ENCODE peak calls at places on chromosomes 11 and 22, in six cellular contexts. One of them, this sample, is unnamed.

GRCh38 chr22:27934069-27934468 is 15.0 kb upstream of the PITPNB start:
- DNase-seq in pancreas: no peak
- DNase-seq in NCI-H1105: no peak
- DNase-seq in fibroblast of gingiva: no peak
- DNase-seq in activated naive CD4-positive, alpha-beta T cell treated with anti-CD3 and anti-CD28 coated beads, Interleukin-2, amount 50 U/mL, for 16 hours: no peak
- DNase-seq in skeletal muscle cell: no peak
- DNase-seq in this sample: no peak

GRCh38 chr11:100847696-100848216 is 160.7 kb downstream of the ARHGAP42 start:
- DNase-seq in pancreas: no peak
- DNase-seq in activated naive CD4-positive, alpha-beta T cell treated with anti-CD3 and anti-CD28 coated beads, Interleukin-2, amount 50 U/mL, for 16 hours: no peak
- DNase-seq in skeletal muscle cell: no peak
- DNase-seq in fibroblast of gingiva: no peak
- DNase-seq in NCI-H1105: no peak
- DNase-seq in this sample: no peak

GRCh38 chr11:6229911-6230310 is 4.5 kb downstream of the FHIP1B start:
- DNase-seq in NCI-H1105: no peak
- DNase-seq in pancreas: no peak
- DNase-seq in activated naive CD4-positive, alpha-beta T cell treated with anti-CD3 and anti-CD28 coated beads, Interleukin-2, amount 50 U/mL, for 16 hours: no peak
- DNase-seq in fibroblast of gingiva: no peak
- DNase-seq in skeletal muscle cell: no peak
- DNase-seq in this sample: no peak

GRCh38 chr22:44445731-44446130 is 52.3 kb downstream of the RTL6 start:
- DNase-seq in NCI-H1105: no peak
- DNase-seq in pancreas: peak; percentile 33
- DNase-seq in fibroblast of gingiva: no peak
- DNase-seq in skeletal muscle cell: no peak
- DNase-seq in activated naive CD4-positive, alpha-beta T cell treated with anti-CD3 and anti-CD28 coated beads, Interleukin-2, amount 50 U/mL, for 16 hours: no peak
- DNase-seq in this sample: peak; percentile 66

GRCh38 chr22:18024276-18024939 is at the start of gene MICAL3:
- DNase-seq in pancreas: peak; percentile 88
- DNase-seq in activated naive CD4-positive, alpha-beta T cell treated with anti-CD3 and anti-CD28 coated beads, Interleukin-2, amount 50 U/mL, for 16 hours: peak; percentile 72
- DNase-seq in skeletal muscle cell: no peak
- DNase-seq in fibroblast of gingiva: peak; percentile 61
- DNase-seq in NCI-H1105: peak; percentile 45
- DNase-seq in this sample: peak; percentile 86

GRCh38 chr11:100823360-100823759 is 136.3 kb downstream of the ARHGAP42 start:
- DNase-seq in skeletal muscle cell: peak; percentile 78
- DNase-seq in fibroblast of gingiva: peak; percentile 90
- DNase-seq in NCI-H1105: no peak
- DNase-seq in activated naive CD4-positive, alpha-beta T cell treated with anti-CD3 and anti-CD28 coated beads, Interleukin-2, amount 50 U/mL, for 16 hours: no peak
- DNase-seq in pancreas: no peak
- DNase-seq in this sample: no peak

GRCh38 chr11:60530454-60530853 is 15.3 kb downstream of the MS4A13 start:
- DNase-seq in activated naive CD4-positive, alpha-beta T cell treated with anti-CD3 and anti-CD28 coated beads, Interleukin-2, amount 50 U/mL, for 16 hours: no peak
- DNase-seq in pancreas: no peak
- DNase-seq in skeletal muscle cell: no peak
- DNase-seq in NCI-H1105: no peak
- DNase-seq in fibroblast of gingiva: no peak
- DNase-seq in this sample: no peak

GRCh38 chr22:32076726-32077550 is 33.9 kb downstream of the SLC5A1 start:
- DNase-seq in fibroblast of gingiva: no peak
- DNase-seq in skeletal muscle cell: no peak
- DNase-seq in activated naive CD4-positive, alpha-beta T cell treated with anti-CD3 and anti-CD28 coated beads, Interleukin-2, amount 50 U/mL, for 16 hours: no peak
- DNase-seq in pancreas: no peak
- DNase-seq in NCI-H1105: no peak
- DNase-seq in this sample: no peak

GRCh38 chr22:46665151-46665695 is 45.0 kb downstream of the GRAMD4 start:
- DNase-seq in skeletal muscle cell: no peak
- DNase-seq in activated naive CD4-positive, alpha-beta T cell treated with anti-CD3 and anti-CD28 coated beads, Interleukin-2, amount 50 U/mL, for 16 hours: no peak
- DNase-seq in fibroblast of gingiva: no peak
- DNase-seq in pancreas: no peak
- DNase-seq in NCI-H1105: no peak
- DNase-seq in this sample: no peak

GRCh38 chr22:37377927-37378326 is 49.4 kb downstream of the ELFN2 start:
- DNase-seq in skeletal muscle cell: no peak
- DNase-seq in activated naive CD4-positive, alpha-beta T cell treated with anti-CD3 and anti-CD28 coated beads, Interleukin-2, amount 50 U/mL, for 16 hours: no peak
- DNase-seq in pancreas: no peak
- DNase-seq in fibroblast of gingiva: no peak
- DNase-seq in NCI-H1105: no peak
- DNase-seq in this sample: no peak

GRCh38 chr22:45781941-45782340 is 110.3 kb downstream of the ATXN10 start:
- DNase-seq in fibroblast of gingiva: no peak
- DNase-seq in activated naive CD4-positive, alpha-beta T cell treated with anti-CD3 and anti-CD28 coated beads, Interleukin-2, amount 50 U/mL, for 16 hours: no peak
- DNase-seq in NCI-H1105: no peak
- DNase-seq in pancreas: no peak
- DNase-seq in skeletal muscle cell: no peak
- DNase-seq in this sample: no peak

GRCh38 chr11:101470881-101471535 is 112.8 kb downstream of the TRPC6 start:
- DNase-seq in fibroblast of gingiva: peak; percentile 4
- DNase-seq in pancreas: no peak
- DNase-seq in NCI-H1105: no peak
- DNase-seq in activated naive CD4-positive, alpha-beta T cell treated with anti-CD3 and anti-CD28 coated beads, Interleukin-2, amount 50 U/mL, for 16 hours: no peak
- DNase-seq in skeletal muscle cell: no peak
- DNase-seq in this sample: no peak

This sample was measured in posterior vena cava.